ENCODE peak calls at places on chromosome 13, in six cellular contexts. O is neuronal stem cell, J is IMR-90, G is H9, N is H1, L is trophoblast cell. Y is an unnamed sample.

GRCh38 chr13:100542546-100543156 is 45.9 kb downstream of the GGACT start:
- DNase-seq in G (peak; percentile 26), N (peak; percentile 44), J (peak; percentile 64), O (no peak), L (peak; percentile 54), Y (peak; percentile 51)

GRCh38 chr13:47553329-47553977 is 447.6 kb downstream of the SUCLA2 start:
- DNase-seq in J (no peak), N (no peak), L (no peak), O (no peak), G (peak; percentile 36), Y (no peak)

GRCh38 chr13:99989376-99990044 is 7.9 kb downstream of the ZIC2 start:
- DNase-seq in O (peak; percentile 26), L (no peak), G (peak; percentile 60), N (peak; percentile 76), J (no peak), Y (no peak)

GRCh38 chr13:96181886-96182285 is 92.0 kb downstream of the HS6ST3 start:
- DNase-seq in L (no peak), J (no peak), N (no peak), O (no peak), G (no peak), Y (no peak)

GRCh38 chr13:112846411-112847115 is 122.5 kb upstream of the MCF2L start:
- DNase-seq in J (no peak), O (no peak), N (no peak), G (no peak), L (no peak), Y (no peak)

GRCh38 chr13:24149306-24150032 is 11.1 kb upstream of the SPATA13 start:
- DNase-seq in L (peak; percentile 79), O (no peak), N (no peak), J (no peak), G (no peak), Y (no peak)

GRCh38 chr13:102355251-102355650 is 46.6 kb downstream of the FGF14 start:
- DNase-seq in O (no peak), J (no peak), L (peak; percentile 78), N (no peak), G (no peak), Y (no peak)

GRCh38 chr13:94968040-94968756 is 255.9 kb upstream of the SOX21 start:
- DNase-seq in O (peak; percentile 65), G (peak; percentile 75), L (no peak), J (no peak), N (peak; percentile 83), Y (peak; percentile 12)

GRCh38 chr13:39767791-39768564 is 112.5 kb downstream of the COG6 start:
- DNase-seq in J (no peak), N (no peak), G (no peak), O (no peak), L (no peak), Y (no peak)

GRCh38 chr13:48731957-48732569 is 78.3 kb downstream of the CYSLTR2 start:
- DNase-seq in G (peak; percentile 74), O (peak; percentile 38), J (no peak), N (peak; percentile 83), L (peak; percentile 69), Y (no peak)

GRCh38 chr13:113533441-113533840 is 42.9 kb upstream of the DCUN1D2 start:
- DNase-seq in J (peak; percentile 65), O (no peak), G (no peak), L (peak; percentile 99), N (no peak), Y (no peak)

DNA sequence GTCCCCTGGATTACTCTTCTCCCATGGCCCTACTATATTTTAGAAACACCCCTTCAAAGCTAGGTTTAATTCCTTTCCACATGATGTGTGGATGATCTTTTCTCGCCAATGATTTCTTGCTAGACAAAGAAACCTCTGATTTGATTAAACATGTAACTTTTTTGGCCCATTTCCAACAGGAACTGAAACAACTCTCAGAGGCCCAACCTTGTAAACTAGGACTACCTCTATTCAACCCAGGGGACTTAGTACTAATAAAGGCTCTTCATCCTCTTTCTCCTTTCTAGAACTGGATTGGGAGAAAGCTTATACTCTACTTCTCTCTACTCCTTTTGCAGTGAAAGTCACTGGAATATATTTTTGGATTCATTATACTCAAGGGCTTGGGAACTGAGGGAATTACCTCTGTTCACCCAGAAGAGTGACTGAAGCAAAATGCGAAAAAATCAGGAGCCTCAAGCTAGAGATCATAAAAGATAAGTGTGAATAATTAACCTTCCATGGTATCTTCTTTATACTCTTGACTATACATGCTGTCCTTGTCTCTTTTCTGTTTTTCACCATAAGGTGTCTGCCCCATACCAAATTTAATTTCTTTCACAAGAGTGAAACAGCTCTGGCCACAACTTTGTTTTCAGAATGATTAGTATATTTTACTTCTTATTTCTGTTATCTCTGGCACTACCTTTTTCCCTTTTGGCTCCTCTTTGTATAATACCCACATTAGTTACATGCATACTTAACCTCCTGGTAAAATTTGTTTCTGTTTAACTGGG is 977.6 kb downstream of the SLITRK5 start:
- DNase-seq in J (no peak), L (no peak), O (no peak), N (no peak), G (no peak), Y (no peak)
- H4K91ac ChIP-seq in J (no peak overlapping the region), L (no peak overlapping the region), O (no peak overlapping the region), N (no peak overlapping the region), G (no peak overlapping the region), Y (no peak overlapping the region)

GRCh38 chr13:46486270-46486669 is 66.7 kb upstream of the LRCH1 start:
- DNase-seq in O (no peak), L (no peak), J (no peak), G (no peak), N (no peak), Y (no peak)
- H2AK5ac ChIP-seq in O (no peak overlapping the region), L (no peak overlapping the region), J (no peak overlapping the region), G (no peak overlapping the region), N (no peak overlapping the region), Y (no peak overlapping the region)

GRCh38 chr13:79557666-79558065 is 76.7 kb downstream of the NDFIP2 start:
- DNase-seq in L (no peak), O (no peak), N (no peak), J (no peak), G (no peak), Y (no peak)
- H4K91ac ChIP-seq in L (no peak overlapping the region), O (no peak overlapping the region), N (no peak overlapping the region), J (no peak overlapping the region), G (no peak overlapping the region), Y (no peak overlapping the region)

DNA sequence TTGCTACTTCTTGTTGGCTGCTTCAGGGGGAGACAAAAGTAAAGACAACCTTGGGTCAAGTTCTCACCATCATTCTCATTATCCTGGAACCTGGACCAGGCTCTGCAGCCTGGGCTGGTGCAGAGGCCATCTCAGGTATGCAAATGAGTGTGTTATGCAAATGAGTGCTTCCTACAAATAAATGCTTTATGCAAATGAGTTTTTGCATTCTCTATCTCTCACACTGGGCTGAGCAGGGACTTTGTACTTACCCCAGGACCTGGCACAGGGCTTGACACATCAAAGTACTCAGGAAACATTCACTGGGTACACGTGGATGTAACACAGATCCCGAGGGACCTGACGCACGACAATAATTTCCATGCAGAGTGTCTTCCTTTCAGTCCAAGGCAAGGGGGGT is 103.0 kb downstream of the DNAJC15 start:
- DNase-seq in J (no peak), N (no peak), L (no peak), G (no peak), O (no peak), Y (no peak)
- H2AK5ac ChIP-seq in J (no peak overlapping the region), N (no peak overlapping the region), L (no peak overlapping the region), G (no peak overlapping the region), O (no peak overlapping the region), Y (no peak overlapping the region)

DNA sequence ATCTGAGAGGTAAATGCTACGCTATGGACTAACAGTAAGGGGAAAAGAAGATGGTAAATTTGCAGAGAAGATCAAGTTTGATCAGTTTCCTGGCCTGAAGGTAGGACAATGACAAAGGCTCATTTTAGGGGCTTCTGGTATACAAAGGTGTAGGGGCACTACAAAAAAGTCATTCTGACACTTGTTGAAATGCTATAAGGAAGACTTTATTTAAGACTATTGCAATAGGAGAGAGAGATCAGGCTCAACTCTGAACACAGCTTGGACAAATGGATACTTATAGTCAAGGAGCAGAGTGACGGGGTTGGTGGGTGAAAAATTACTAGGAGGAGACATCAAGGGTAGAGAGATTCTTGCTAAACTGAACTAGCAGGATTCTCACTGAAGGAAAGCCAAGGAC is 37.2 kb upstream of the KPNA3 start:
- DNase-seq in O (no peak), L (no peak), G (no peak), N (no peak), J (no peak), Y (no peak)
- H4K91ac ChIP-seq in O (no peak overlapping the region), L (no peak overlapping the region), G (no peak overlapping the region), N (no peak overlapping the region), J (no peak overlapping the region), Y (no peak overlapping the region)

GRCh38 chr13:33380487-33381079 is 95.0 kb upstream of the STARD13 start:
- DNase-seq in J (no peak), O (no peak), G (no peak), N (no peak), L (no peak), Y (no peak)
- H2AK5ac ChIP-seq in J (peak overlapping the region; percentile 7), O (no peak overlapping the region), G (no peak overlapping the region), N (no peak overlapping the region), L (no peak overlapping the region), Y (no peak overlapping the region)

DNA sequence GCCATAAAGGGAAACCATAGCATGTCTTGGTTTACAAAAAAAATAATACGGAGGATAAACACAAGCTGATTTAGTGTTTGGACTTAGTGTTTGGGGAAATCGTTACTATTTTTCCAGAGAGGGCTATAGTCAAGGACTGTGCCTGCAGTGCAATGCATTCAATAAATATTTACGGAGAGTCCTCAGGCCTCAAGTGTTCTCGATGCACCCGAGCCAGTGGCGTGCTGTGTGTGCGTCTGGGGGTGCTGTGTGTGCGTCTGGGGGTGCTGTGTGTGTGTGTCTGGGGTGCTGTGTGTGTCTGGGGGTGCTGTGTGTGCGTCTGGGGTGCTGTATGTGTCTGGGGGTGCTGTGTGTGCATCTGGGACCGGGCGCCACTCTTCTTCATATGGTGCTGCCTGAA is 71.7 kb upstream of the GTF3A start:
- DNase-seq in O (no peak), G (no peak), L (no peak), N (no peak), J (peak; percentile 11), Y (peak; percentile 68)
- H4K91ac ChIP-seq in O (no peak overlapping the region), G (no peak overlapping the region), L (no peak overlapping the region), N (no peak overlapping the region), J (peak overlapping the region; percentile 85), Y (peak overlapping the region; percentile 30)

GRCh38 chr13:59442461-59442860 is 721.3 kb downstream of the DIAPH3 start:
- DNase-seq in G (no peak), L (no peak), N (no peak), O (no peak), J (no peak), Y (no peak)

GRCh38 chr13:59442946-59443345 is 720.8 kb downstream of the DIAPH3 start:
- DNase-seq in O (no peak), L (no peak), J (peak; percentile 45), G (no peak), N (no peak), Y (no peak)

GRCh38 chr13:59444210-59444857 is 719.4 kb downstream of the DIAPH3 start:
- DNase-seq in O (no peak), J (no peak), N (no peak), L (no peak), G (no peak), Y (no peak)

GRCh38 chr13:59439776-59440428 is 723.8 kb downstream of the DIAPH3 start:
- DNase-seq in J (no peak), L (no peak), N (no peak), G (no peak), O (no peak), Y (no peak)

GRCh38 chr13:59441596-59442280 is 722.0 kb downstream of the DIAPH3 start:
- DNase-seq in O (no peak), L (no peak), G (no peak), N (no peak), J (no peak), Y (no peak)
- H2AK5ac ChIP-seq in O (no peak overlapping the region), L (no peak overlapping the region), G (no peak overlapping the region), N (peak overlapping the region; percentile 99), J (no peak overlapping the region), Y (no peak overlapping the region)